ENCODE peak calls at places on chromosomes 16 and 17, in seven cellular contexts. One of them, this sample, is unnamed.

GRCh38 chr16:86051376-86052114 is 152.6 kb downstream of the IRF8 start:
- DNase-seq in T-cell: no peak
- DNase-seq in ELR: no peak
- DNase-seq in activated T-helper 1 cell treated with Interleukin-2 at 50 U/mL for 16 hours: no peak
- DNase-seq in EH: peak
- DNase-seq in BJ: no peak
- DNase-seq in RWPE1: no peak
- DNase-seq in this sample: no peak

GRCh38 chr16:68414581-68414980 is 33.7 kb downstream of the SMPD3 start:
- DNase-seq in T-cell: no peak
- DNase-seq in ELR: no peak
- DNase-seq in activated T-helper 1 cell treated with Interleukin-2 at 50 U/mL for 16 hours: no peak
- DNase-seq in EH: no peak
- DNase-seq in BJ: no peak
- DNase-seq in RWPE1: no peak
- DNase-seq in this sample: no peak

GRCh38 chr16:25109643-25110042 is 1.9 kb upstream of the LCMT1 start:
- DNase-seq in T-cell: no peak
- DNase-seq in ELR: peak
- DNase-seq in activated T-helper 1 cell treated with Interleukin-2 at 50 U/mL for 16 hours: no peak
- DNase-seq in EH: peak
- DNase-seq in BJ: peak
- DNase-seq in RWPE1: peak
- DNase-seq in this sample: no peak

GRCh38 chr16:24973771-24974461 is 41.3 kb downstream of the ARHGAP17 start:
- DNase-seq in T-cell: no peak
- DNase-seq in ELR: no peak
- DNase-seq in activated T-helper 1 cell treated with Interleukin-2 at 50 U/mL for 16 hours: no peak
- DNase-seq in EH: no peak
- DNase-seq in BJ: no peak
- DNase-seq in RWPE1: no peak
- DNase-seq in this sample: no peak

GRCh38 chr16:85994492-85995433 is 95.8 kb downstream of the IRF8 start:
- DNase-seq in T-cell: no peak
- DNase-seq in ELR: no peak
- DNase-seq in activated T-helper 1 cell treated with Interleukin-2 at 50 U/mL for 16 hours: no peak
- DNase-seq in EH: peak
- DNase-seq in BJ: no peak
- DNase-seq in RWPE1: no peak
- DNase-seq in this sample: peak

GRCh38 chr16:85234310-85235235 is 122.3 kb upstream of the CIBAR2 start:
- DNase-seq in T-cell: no peak
- DNase-seq in ELR: peak
- DNase-seq in activated T-helper 1 cell treated with Interleukin-2 at 50 U/mL for 16 hours: no peak
- DNase-seq in EH: peak
- DNase-seq in BJ: no peak
- DNase-seq in RWPE1: peak
- DNase-seq in this sample: no peak

GRCh38 chr16:8720080-8720966 is 45.9 kb downstream of the ABAT start:
- DNase-seq in T-cell: no peak
- DNase-seq in ELR: no peak
- DNase-seq in activated T-helper 1 cell treated with Interleukin-2 at 50 U/mL for 16 hours: no peak
- DNase-seq in EH: no peak
- DNase-seq in BJ: no peak
- DNase-seq in RWPE1: no peak
- DNase-seq in this sample: no peak

GRCh38 chr17:51217946-51218345 is 41.9 kb downstream of the MBTD1 start:
- DNase-seq in T-cell: no peak
- DNase-seq in ELR: no peak
- DNase-seq in activated T-helper 1 cell treated with Interleukin-2 at 50 U/mL for 16 hours: no peak
- DNase-seq in EH: no peak
- DNase-seq in BJ: no peak
- DNase-seq in RWPE1: no peak
- DNase-seq in this sample: no peak

GRCh38 chr16:81435567-81435966 is 9.0 kb upstream of the CMIP start:
- DNase-seq in T-cell: no peak
- DNase-seq in ELR: no peak
- DNase-seq in activated T-helper 1 cell treated with Interleukin-2 at 50 U/mL for 16 hours: no peak
- DNase-seq in EH: no peak
- DNase-seq in BJ: no peak
- DNase-seq in RWPE1: no peak
- DNase-seq in this sample: no peak

GRCh38 chr16:80171199-80171598 is 369.6 kb upstream of the DYNLRB2 start:
- DNase-seq in T-cell: no peak
- DNase-seq in ELR: no peak
- DNase-seq in activated T-helper 1 cell treated with Interleukin-2 at 50 U/mL for 16 hours: no peak
- DNase-seq in EH: no peak
- DNase-seq in BJ: no peak
- DNase-seq in RWPE1: no peak
- DNase-seq in this sample: no peak

GRCh38 chr17:67105213-67105612 is 60.9 kb downstream of the CACNG1 start:
- DNase-seq in T-cell: no peak
- DNase-seq in ELR: peak
- DNase-seq in activated T-helper 1 cell treated with Interleukin-2 at 50 U/mL for 16 hours: no peak
- DNase-seq in EH: peak
- DNase-seq in BJ: peak
- DNase-seq in RWPE1: peak
- DNase-seq in this sample: no peak

GRCh38 chr16:51888021-51888420 is 658.9 kb downstream of the TOX3 start:
- DNase-seq in T-cell: no peak
- DNase-seq in ELR: peak
- DNase-seq in activated T-helper 1 cell treated with Interleukin-2 at 50 U/mL for 16 hours: no peak
- DNase-seq in EH: peak
- DNase-seq in BJ: peak
- DNase-seq in RWPE1: peak
- DNase-seq in this sample: no peak

GRCh38 chr16:75309156-75309555 is 57.7 kb upstream of the BCAR1 start:
- DNase-seq in T-cell: no peak
- DNase-seq in ELR: no peak
- DNase-seq in activated T-helper 1 cell treated with Interleukin-2 at 50 U/mL for 16 hours: no peak
- DNase-seq in EH: no peak
- DNase-seq in BJ: no peak
- DNase-seq in RWPE1: no peak
- DNase-seq in this sample: no peak

GRCh38 chr16:10923650-10924214 is 18.5 kb downstream of the DEXI start:
- DNase-seq in T-cell: no peak
- DNase-seq in ELR: no peak
- DNase-seq in activated T-helper 1 cell treated with Interleukin-2 at 50 U/mL for 16 hours: no peak
- DNase-seq in EH: no peak
- DNase-seq in BJ: no peak
- DNase-seq in RWPE1: no peak
- DNase-seq in this sample: no peak

GRCh38 chr17:16304832-16305231 is 48.4 kb downstream of the CENPV start:
- DNase-seq in T-cell: no peak
- DNase-seq in ELR: peak
- DNase-seq in activated T-helper 1 cell treated with Interleukin-2 at 50 U/mL for 16 hours: no peak
- DNase-seq in EH: peak
- DNase-seq in BJ: no peak
- DNase-seq in RWPE1: no peak
- DNase-seq in this sample: no peak

GRCh38 chr16:9050102-9050830 is 41.2 kb upstream of the HAPSTR1 start:
- DNase-seq in T-cell: no peak
- DNase-seq in ELR: peak
- DNase-seq in activated T-helper 1 cell treated with Interleukin-2 at 50 U/mL for 16 hours: no peak
- DNase-seq in EH: no peak
- DNase-seq in BJ: no peak
- DNase-seq in RWPE1: no peak
- DNase-seq in this sample: peak

This sample was measured in GM06990.